ENCODE peak calls at places on chromosomes 7 and 10, in four cellular contexts. One of them, this sample, is unnamed.

GRCh38 chr7:70600993-70601392 is 531.0 kb upstream of the GALNT17 start:
- DNase-seq in IMR-90: no peak
- DNase-seq in lower lobe of right lung: no peak
- DNase-seq in endothelial cell of umbilical vein: no peak
- DNase-seq in this sample: no peak

GRCh38 chr7:98319176-98319575 is 37.7 kb downstream of the BRI3 start:
- DNase-seq in endothelial cell of umbilical vein: no peak
- DNase-seq in IMR-90: no peak
- DNase-seq in lower lobe of right lung: no peak
- DNase-seq in this sample: no peak

GRCh38 chr7:47578581-47579270 is 3.2 kb downstream of the TNS3 start:
- DNase-seq in IMR-90: peak; percentile 66
- DNase-seq in endothelial cell of umbilical vein: peak; percentile 45
- DNase-seq in lower lobe of right lung: no peak
- DNase-seq in this sample: no peak

GRCh38 chr10:132915411-132915810 is 27.0 kb downstream of the CFAP46 start:
- DNase-seq in lower lobe of right lung: no peak
- DNase-seq in IMR-90: no peak
- DNase-seq in endothelial cell of umbilical vein: no peak
- DNase-seq in this sample: no peak

GRCh38 chr10:90162464-90162863 is 461.1 kb downstream of the KIF20B start:
- DNase-seq in IMR-90: peak; percentile 18
- DNase-seq in lower lobe of right lung: no peak
- DNase-seq in endothelial cell of umbilical vein: no peak
- DNase-seq in this sample: no peak

GRCh38 chr10:71964669-71965515 is 697 bp downstream of the CHST3 start:
- DNase-seq in endothelial cell of umbilical vein: peak; percentile 69
- DNase-seq in IMR-90: peak; percentile 76
- DNase-seq in lower lobe of right lung: peak; percentile 57
- DNase-seq in this sample: peak; percentile 53

GRCh38 chr7:30654296-30655090 is 27.8 kb downstream of the CRHR2 start:
- DNase-seq in IMR-90: no peak
- DNase-seq in endothelial cell of umbilical vein: no peak
- DNase-seq in lower lobe of right lung: no peak
- DNase-seq in this sample: no peak

GRCh38 chr7:61111-61510 is 131.3 kb upstream of the FAM20C start:
- DNase-seq in lower lobe of right lung: peak; percentile 49
- DNase-seq in endothelial cell of umbilical vein: no peak
- DNase-seq in IMR-90: no peak
- DNase-seq in this sample: no peak

GRCh38 chr10:118918116-118918515 is 111.4 kb upstream of the NANOS1 start:
- DNase-seq in lower lobe of right lung: no peak
- DNase-seq in endothelial cell of umbilical vein: no peak
- DNase-seq in IMR-90: no peak
- DNase-seq in this sample: no peak

GRCh38 chr7:2872296-2872874 is 28.3 kb upstream of the GNA12 start:
- DNase-seq in endothelial cell of umbilical vein: no peak
- DNase-seq in IMR-90: no peak
- DNase-seq in lower lobe of right lung: no peak
- DNase-seq in this sample: no peak

GRCh38 chr7:46908770-46909169 is 673.1 kb downstream of the TNS3 start:
- DNase-seq in endothelial cell of umbilical vein: peak; percentile 49
- DNase-seq in lower lobe of right lung: no peak
- DNase-seq in IMR-90: peak; percentile 78
- DNase-seq in this sample: no peak

GRCh38 chr10:118445535-118445934 is 103.4 kb upstream of the FAM204A start:
- DNase-seq in lower lobe of right lung: no peak
- DNase-seq in endothelial cell of umbilical vein: no peak
- DNase-seq in IMR-90: no peak
- DNase-seq in this sample: no peak

GRCh38 chr10:58219875-58220274 is 47.8 kb downstream of the IPMK start:
- DNase-seq in IMR-90: no peak
- DNase-seq in endothelial cell of umbilical vein: no peak
- DNase-seq in lower lobe of right lung: no peak
- DNase-seq in this sample: no peak

GRCh38 chr10:1180836-1181235 is 124.7 kb downstream of the WDR37 start:
- DNase-seq in lower lobe of right lung: no peak
- DNase-seq in IMR-90: no peak
- DNase-seq in endothelial cell of umbilical vein: no peak
- DNase-seq in this sample: no peak
- TF ChIP-seq CTCF in lower lobe of right lung: no peak
- TF ChIP-seq CTCF in IMR-90: no peak
- TF ChIP-seq CTCF in endothelial cell of umbilical vein: no peak
- TF ChIP-seq CTCF in this sample: no peak

DNA sequence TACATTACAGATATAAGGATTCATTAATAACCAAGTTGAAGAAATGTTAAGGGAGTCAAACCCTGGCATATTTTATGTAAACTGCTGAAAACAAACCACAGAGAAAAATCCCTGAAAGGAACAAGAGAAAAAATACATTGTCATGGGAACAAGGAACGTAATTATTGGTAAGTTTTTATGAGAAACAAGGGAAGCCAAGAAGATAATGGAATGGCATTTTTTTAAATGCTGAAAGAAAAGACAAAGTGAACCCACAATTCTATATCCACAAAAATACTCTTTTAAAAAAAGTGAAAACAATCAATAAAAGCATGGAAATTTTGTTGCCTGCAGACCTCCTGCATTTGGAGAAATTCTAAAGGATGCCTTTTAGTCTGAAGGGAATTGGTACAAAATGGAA is 136.4 kb downstream of the CD36 start:
- DNase-seq in lower lobe of right lung: no peak
- DNase-seq in IMR-90: no peak
- DNase-seq in endothelial cell of umbilical vein: no peak
- DNase-seq in this sample: no peak
- H3K27ac ChIP-seq in lower lobe of right lung: no peak overlapping the region
- H3K27ac ChIP-seq in IMR-90: no peak overlapping the region
- H3K27ac ChIP-seq in endothelial cell of umbilical vein: no peak overlapping the region
- H3K27ac ChIP-seq in this sample: no peak overlapping the region

GRCh38 chr7:16398211-16399017 is 22.9 kb downstream of the CRPPA start:
- DNase-seq in IMR-90: peak; percentile 5
- DNase-seq in lower lobe of right lung: no peak
- DNase-seq in endothelial cell of umbilical vein: peak; percentile 3
- DNase-seq in this sample: no peak
- H3K9me3 ChIP-seq in IMR-90: peaks cover 22% of the 10 kb centered on the region
- H3K9me3 ChIP-seq in lower lobe of right lung: peaks cover 9% of the 10 kb centered on the region
- H3K9me3 ChIP-seq in endothelial cell of umbilical vein: no peaks in the 10 kb centered on the region
- H3K9me3 ChIP-seq in this sample: no peaks in the 10 kb centered on the region

DNA sequence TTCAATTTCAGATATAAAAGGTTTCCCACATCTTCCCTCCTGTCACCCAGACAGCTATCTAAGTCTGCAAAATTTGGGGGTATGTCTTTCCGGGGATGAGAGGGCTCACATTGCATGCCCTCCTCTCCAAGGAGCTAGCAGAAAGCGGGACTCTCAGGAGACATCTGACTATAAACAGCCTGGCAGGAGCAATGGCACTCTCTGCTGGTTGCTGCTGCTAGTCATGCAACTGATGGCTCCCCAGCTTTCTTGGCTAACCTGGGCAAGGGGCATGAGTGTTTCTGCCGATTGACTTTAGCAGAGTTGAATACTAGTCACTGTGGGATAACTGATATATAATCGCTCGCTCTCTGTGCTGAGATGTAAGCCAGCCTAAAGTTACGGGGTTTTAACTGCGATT is 12.0 kb downstream of the TBX20 start:
- DNase-seq in endothelial cell of umbilical vein: no peak
- DNase-seq in IMR-90: no peak
- DNase-seq in lower lobe of right lung: no peak
- DNase-seq in this sample: no peak
- TF ChIP-seq CTCF in endothelial cell of umbilical vein: no peak
- TF ChIP-seq CTCF in IMR-90: no peak
- TF ChIP-seq CTCF in lower lobe of right lung: no peak
- TF ChIP-seq CTCF in this sample: no peak

GRCh38 chr10:122861724-122862161 is 16.1 kb upstream of the CUZD1 start:
- DNase-seq in endothelial cell of umbilical vein: peak; percentile 78
- DNase-seq in lower lobe of right lung: no peak
- DNase-seq in IMR-90: peak; percentile 77
- DNase-seq in this sample: no peak

GRCh38 chr10:122856902-122857301 is 11.2 kb upstream of the CUZD1 start:
- DNase-seq in endothelial cell of umbilical vein: no peak
- DNase-seq in lower lobe of right lung: no peak
- DNase-seq in IMR-90: peak; percentile 41
- DNase-seq in this sample: no peak

GRCh38 chr10:122855745-122856144 is 10.1 kb upstream of the CUZD1 start:
- DNase-seq in IMR-90: peak; percentile 21
- DNase-seq in endothelial cell of umbilical vein: no peak
- DNase-seq in lower lobe of right lung: no peak
- DNase-seq in this sample: no peak

GRCh38 chr10:122863216-122863615 is 16.2 kb downstream of the FAM24B start:
- DNase-seq in endothelial cell of umbilical vein: no peak
- DNase-seq in IMR-90: no peak
- DNase-seq in lower lobe of right lung: no peak
- DNase-seq in this sample: no peak

GRCh38 chr10:122859527-122859926 is 13.9 kb upstream of the CUZD1 start:
- DNase-seq in IMR-90: no peak
- DNase-seq in endothelial cell of umbilical vein: no peak
- DNase-seq in lower lobe of right lung: no peak
- DNase-seq in this sample: no peak
- H3K27ac ChIP-seq in IMR-90: no peak overlapping the region
- H3K27ac ChIP-seq in endothelial cell of umbilical vein: no peak overlapping the region
- H3K27ac ChIP-seq in lower lobe of right lung: no peak overlapping the region
- H3K27ac ChIP-seq in this sample: no peak overlapping the region

GRCh38 chr10:131842351-131843088 is 58.3 kb upstream of the PPP2R2D start:
- DNase-seq in IMR-90: no peak
- DNase-seq in endothelial cell of umbilical vein: no peak
- DNase-seq in lower lobe of right lung: peak; percentile 32
- DNase-seq in this sample: no peak

GRCh38 chr10:131844546-131845084 is 56.2 kb upstream of the PPP2R2D start:
- DNase-seq in lower lobe of right lung: no peak
- DNase-seq in IMR-90: no peak
- DNase-seq in endothelial cell of umbilical vein: no peak
- DNase-seq in this sample: no peak

GRCh38 chr10:131841669-131842139 is 59.1 kb upstream of the PPP2R2D start:
- DNase-seq in endothelial cell of umbilical vein: no peak
- DNase-seq in lower lobe of right lung: no peak
- DNase-seq in IMR-90: no peak
- DNase-seq in this sample: no peak

GRCh38 chr10:131843881-131844284 is 56.9 kb upstream of the PPP2R2D start:
- DNase-seq in endothelial cell of umbilical vein: no peak
- DNase-seq in lower lobe of right lung: no peak
- DNase-seq in IMR-90: no peak
- DNase-seq in this sample: no peak

GRCh38 chr10:131843089-131843595 is 57.7 kb upstream of the PPP2R2D start:
- DNase-seq in endothelial cell of umbilical vein: no peak
- DNase-seq in IMR-90: no peak
- DNase-seq in lower lobe of right lung: no peak
- DNase-seq in this sample: no peak
- H3K9me3 ChIP-seq in endothelial cell of umbilical vein: no peaks in the 10 kb centered on the region
- H3K9me3 ChIP-seq in IMR-90: peaks cover 56% of the 10 kb centered on the region
- H3K9me3 ChIP-seq in lower lobe of right lung: no peaks in the 10 kb centered on the region
- H3K9me3 ChIP-seq in this sample: no peaks in the 10 kb centered on the region

DNA sequence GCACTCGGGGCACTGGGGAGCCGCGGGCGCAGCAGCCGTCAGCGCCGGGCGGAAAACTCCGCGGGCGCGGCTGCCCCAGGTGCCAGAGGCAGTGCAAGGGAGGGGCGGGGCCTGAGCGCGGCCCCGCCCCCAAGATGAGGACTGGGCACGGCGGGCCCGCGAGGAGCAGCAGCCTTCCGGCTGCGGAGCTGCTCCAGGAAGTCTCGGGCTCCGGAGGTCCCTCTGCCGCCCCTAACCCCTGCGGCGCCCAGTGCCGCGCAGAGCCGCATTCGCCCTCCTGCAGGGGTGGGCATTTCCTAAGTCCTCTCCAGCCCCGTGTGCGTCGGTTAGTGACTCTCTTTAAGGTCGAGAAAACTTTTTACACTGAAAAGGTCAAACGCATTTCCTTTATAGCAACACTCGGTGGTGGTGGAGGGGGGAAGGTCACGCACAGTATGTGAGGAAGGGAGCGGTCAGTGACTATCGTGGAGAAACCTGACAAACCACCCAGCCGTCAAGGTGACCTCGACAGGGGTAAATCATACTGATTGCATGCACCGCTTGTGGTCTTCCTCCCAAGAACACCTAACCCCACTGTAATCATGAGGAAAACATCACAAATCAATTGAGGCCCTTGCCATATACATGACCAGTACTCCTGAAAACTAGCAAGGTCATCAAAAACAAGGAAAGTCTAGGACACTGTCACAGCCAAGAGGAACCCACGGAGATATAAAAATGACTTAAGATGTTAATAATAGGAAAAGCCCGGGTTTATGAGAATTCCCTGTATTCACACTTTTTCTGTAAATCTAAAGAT is at the start of gene ANXA11:
- DNase-seq in endothelial cell of umbilical vein: peak; percentile 62
- DNase-seq in lower lobe of right lung: peak; percentile 91
- DNase-seq in IMR-90: peak; percentile 54
- DNase-seq in this sample: peak; percentile 88
- TF ChIP-seq CTCF in endothelial cell of umbilical vein: no peak
- TF ChIP-seq CTCF in lower lobe of right lung: no peak
- TF ChIP-seq CTCF in IMR-90: no peak
- TF ChIP-seq CTCF in this sample: no peak

GRCh38 chr10:14397069-14397468 is 66.3 kb upstream of the FRMD4A start:
- DNase-seq in IMR-90: peak; percentile 100
- DNase-seq in lower lobe of right lung: peak; percentile 64
- DNase-seq in endothelial cell of umbilical vein: no peak
- DNase-seq in this sample: peak; percentile 22
- H3K27ac ChIP-seq in IMR-90: peak overlapping the region; percentile 47
- H3K27ac ChIP-seq in lower lobe of right lung: no peak overlapping the region
- H3K27ac ChIP-seq in endothelial cell of umbilical vein: no peak overlapping the region
- H3K27ac ChIP-seq in this sample: no peak overlapping the region

This sample was measured in colonic mucosa.